ENCODE peak calls at places on chromosome 9, in ten cellular contexts. One of them, this sample, is unnamed.

GRCh38 chr9:120696551-120697230 is 17.6 kb downstream of the MEGF9 start:
- DNase-seq in effector memory CD8-positive, alpha-beta T cell: no peak
- DNase-seq in DMS153: no peak
- DNase-seq in upper lobe of right lung: no peak
- DNase-seq in CD8-positive, alpha-beta T cell: no peak
- DNase-seq in IMR-90: peak; percentile 38
- DNase-seq in fibroblast of gingiva: no peak
- DNase-seq in heart left ventricle: no peak
- DNase-seq in stimulated activated naive CD8-positive, alpha-beta T cell treated with anti-CD3 and anti-CD28 coated beads, Interleukin-15, Interleukin-2, amounts not matched to agents 100 U/mL and 50 U/mL, for 24 hours: no peak
- DNase-seq in upper lobe of left lung: no peak
- DNase-seq in this sample: no peak

GRCh38 chr9:116152390-116152789 is 1.2 kb upstream of the PAPPA start:
- DNase-seq in effector memory CD8-positive, alpha-beta T cell: no peak
- DNase-seq in DMS153: no peak
- DNase-seq in upper lobe of right lung: no peak
- DNase-seq in CD8-positive, alpha-beta T cell: no peak
- DNase-seq in IMR-90: peak; percentile 70
- DNase-seq in fibroblast of gingiva: peak; percentile 45
- DNase-seq in heart left ventricle: no peak
- DNase-seq in stimulated activated naive CD8-positive, alpha-beta T cell treated with anti-CD3 and anti-CD28 coated beads, Interleukin-15, Interleukin-2, amounts not matched to agents 100 U/mL and 50 U/mL, for 24 hours: no peak
- DNase-seq in upper lobe of left lung: no peak
- DNase-seq in this sample: no peak

GRCh38 chr9:134554011-134554749 is 87.4 kb upstream of the COL5A1 start:
- DNase-seq in effector memory CD8-positive, alpha-beta T cell: no peak
- DNase-seq in DMS153: no peak
- DNase-seq in upper lobe of right lung: peak; percentile 63
- DNase-seq in CD8-positive, alpha-beta T cell: no peak
- DNase-seq in IMR-90: no peak
- DNase-seq in fibroblast of gingiva: no peak
- DNase-seq in heart left ventricle: no peak
- DNase-seq in stimulated activated naive CD8-positive, alpha-beta T cell treated with anti-CD3 and anti-CD28 coated beads, Interleukin-15, Interleukin-2, amounts not matched to agents 100 U/mL and 50 U/mL, for 24 hours: no peak
- DNase-seq in upper lobe of left lung: peak; percentile 70
- DNase-seq in this sample: no peak

GRCh38 chr9:136544549-136545064 is 1.2 kb downstream of the NOTCH1 start:
- DNase-seq in effector memory CD8-positive, alpha-beta T cell: peak; percentile 28
- DNase-seq in DMS153: no peak
- DNase-seq in upper lobe of right lung: peak; percentile 87
- DNase-seq in CD8-positive, alpha-beta T cell: peak; percentile 55
- DNase-seq in IMR-90: no peak
- DNase-seq in fibroblast of gingiva: no peak
- DNase-seq in heart left ventricle: peak; percentile 78
- DNase-seq in stimulated activated naive CD8-positive, alpha-beta T cell treated with anti-CD3 and anti-CD28 coated beads, Interleukin-15, Interleukin-2, amounts not matched to agents 100 U/mL and 50 U/mL, for 24 hours: peak; percentile 79
- DNase-seq in upper lobe of left lung: peak; percentile 92
- DNase-seq in this sample: no peak

GRCh38 chr9:13804532-13804931 is 509.4 kb downstream of the NFIB start:
- DNase-seq in effector memory CD8-positive, alpha-beta T cell: no peak
- DNase-seq in DMS153: no peak
- DNase-seq in upper lobe of right lung: no peak
- DNase-seq in CD8-positive, alpha-beta T cell: no peak
- DNase-seq in IMR-90: peak; percentile 17
- DNase-seq in fibroblast of gingiva: no peak
- DNase-seq in heart left ventricle: no peak
- DNase-seq in stimulated activated naive CD8-positive, alpha-beta T cell treated with anti-CD3 and anti-CD28 coated beads, Interleukin-15, Interleukin-2, amounts not matched to agents 100 U/mL and 50 U/mL, for 24 hours: no peak
- DNase-seq in upper lobe of left lung: no peak
- DNase-seq in this sample: peak; percentile 83

GRCh38 chr9:127175319-127175715 is 52.9 kb upstream of the ANGPTL2 start:
- DNase-seq in effector memory CD8-positive, alpha-beta T cell: no peak
- DNase-seq in DMS153: no peak
- DNase-seq in upper lobe of right lung: no peak
- DNase-seq in CD8-positive, alpha-beta T cell: no peak
- DNase-seq in IMR-90: no peak
- DNase-seq in fibroblast of gingiva: no peak
- DNase-seq in heart left ventricle: no peak
- DNase-seq in stimulated activated naive CD8-positive, alpha-beta T cell treated with anti-CD3 and anti-CD28 coated beads, Interleukin-15, Interleukin-2, amounts not matched to agents 100 U/mL and 50 U/mL, for 24 hours: no peak
- DNase-seq in upper lobe of left lung: no peak
- DNase-seq in this sample: no peak

GRCh38 chr9:126398403-126399058 is 71.9 kb downstream of the MVB12B start:
- DNase-seq in effector memory CD8-positive, alpha-beta T cell: peak; percentile 69
- DNase-seq in DMS153: no peak
- DNase-seq in upper lobe of right lung: peak; percentile 89
- DNase-seq in CD8-positive, alpha-beta T cell: peak; percentile 81
- DNase-seq in IMR-90: peak; percentile 52
- DNase-seq in fibroblast of gingiva: peak; percentile 48
- DNase-seq in heart left ventricle: peak; percentile 72
- DNase-seq in stimulated activated naive CD8-positive, alpha-beta T cell treated with anti-CD3 and anti-CD28 coated beads, Interleukin-15, Interleukin-2, amounts not matched to agents 100 U/mL and 50 U/mL, for 24 hours: peak; percentile 86
- DNase-seq in upper lobe of left lung: peak; percentile 97
- DNase-seq in this sample: no peak

GRCh38 chr9:73022353-73022752 is 69.5 kb upstream of the ALDH1A1 start:
- DNase-seq in effector memory CD8-positive, alpha-beta T cell: no peak
- DNase-seq in DMS153: no peak
- DNase-seq in upper lobe of right lung: no peak
- DNase-seq in CD8-positive, alpha-beta T cell: no peak
- DNase-seq in IMR-90: no peak
- DNase-seq in fibroblast of gingiva: peak; percentile 17
- DNase-seq in heart left ventricle: no peak
- DNase-seq in stimulated activated naive CD8-positive, alpha-beta T cell treated with anti-CD3 and anti-CD28 coated beads, Interleukin-15, Interleukin-2, amounts not matched to agents 100 U/mL and 50 U/mL, for 24 hours: no peak
- DNase-seq in upper lobe of left lung: no peak
- DNase-seq in this sample: no peak

GRCh38 chr9:35186524-35186923 is 24.7 kb downstream of the UNC13B start:
- DNase-seq in effector memory CD8-positive, alpha-beta T cell: no peak
- DNase-seq in DMS153: no peak
- DNase-seq in upper lobe of right lung: no peak
- DNase-seq in CD8-positive, alpha-beta T cell: no peak
- DNase-seq in IMR-90: no peak
- DNase-seq in fibroblast of gingiva: no peak
- DNase-seq in heart left ventricle: no peak
- DNase-seq in stimulated activated naive CD8-positive, alpha-beta T cell treated with anti-CD3 and anti-CD28 coated beads, Interleukin-15, Interleukin-2, amounts not matched to agents 100 U/mL and 50 U/mL, for 24 hours: no peak
- DNase-seq in upper lobe of left lung: no peak
- DNase-seq in this sample: no peak

GRCh38 chr9:130433168-130433946 is 11.4 kb upstream of the ASS1 start:
- DNase-seq in effector memory CD8-positive, alpha-beta T cell: no peak
- DNase-seq in DMS153: no peak
- DNase-seq in upper lobe of right lung: no peak
- DNase-seq in CD8-positive, alpha-beta T cell: peak; percentile 36
- DNase-seq in IMR-90: peak; percentile 39
- DNase-seq in fibroblast of gingiva: peak; percentile 46
- DNase-seq in heart left ventricle: peak; percentile 63
- DNase-seq in stimulated activated naive CD8-positive, alpha-beta T cell treated with anti-CD3 and anti-CD28 coated beads, Interleukin-15, Interleukin-2, amounts not matched to agents 100 U/mL and 50 U/mL, for 24 hours: peak; percentile 67
- DNase-seq in upper lobe of left lung: peak; percentile 90
- DNase-seq in this sample: peak; percentile 35

GRCh38 chr9:124698265-124698664 is 72.8 kb downstream of the NR6A1 start:
- DNase-seq in effector memory CD8-positive, alpha-beta T cell: no peak
- DNase-seq in DMS153: no peak
- DNase-seq in upper lobe of right lung: no peak
- DNase-seq in CD8-positive, alpha-beta T cell: no peak
- DNase-seq in IMR-90: peak; percentile 75
- DNase-seq in fibroblast of gingiva: no peak
- DNase-seq in heart left ventricle: no peak
- DNase-seq in stimulated activated naive CD8-positive, alpha-beta T cell treated with anti-CD3 and anti-CD28 coated beads, Interleukin-15, Interleukin-2, amounts not matched to agents 100 U/mL and 50 U/mL, for 24 hours: no peak
- DNase-seq in upper lobe of left lung: no peak
- DNase-seq in this sample: peak; percentile 83

This sample was measured in astrocyte.